ENCODE peak calls at places on chromosomes 4 and X, in eight cellular contexts. One of them, this sample, is unnamed.

GRCh38 chrX:65601530-65602281 is 65.7 kb upstream of the MSN start:
- DNase-seq in tibial nerve: peak
- DNase-seq in A549: peak
- DNase-seq in adrenal gland: peak
- DNase-seq in Peyer's patch: no peak
- DNase-seq in lower leg skin: peak
- DNase-seq in NB4: peak
- DNase-seq in HCT116: no peak
- DNase-seq in this sample: peak

GRCh38 chrX:113699939-113700338 is 859.3 kb upstream of the AMOT start:
- DNase-seq in tibial nerve: no peak
- DNase-seq in A549: no peak
- DNase-seq in adrenal gland: no peak
- DNase-seq in Peyer's patch: no peak
- DNase-seq in lower leg skin: no peak
- DNase-seq in NB4: no peak
- DNase-seq in HCT116: no peak
- DNase-seq in this sample: no peak

GRCh38 chr4:83618431-83618830 is 82.5 kb downstream of the GPAT3 start:
- DNase-seq in tibial nerve: no peak
- DNase-seq in A549: peak
- DNase-seq in adrenal gland: peak
- DNase-seq in Peyer's patch: peak
- DNase-seq in lower leg skin: no peak
- DNase-seq in NB4: peak
- DNase-seq in HCT116: peak
- DNase-seq in this sample: peak

GRCh38 chrX:13473666-13474516 is 95.5 kb upstream of the EGFL6 start:
- DNase-seq in tibial nerve: no peak
- DNase-seq in A549: no peak
- DNase-seq in adrenal gland: no peak
- DNase-seq in Peyer's patch: no peak
- DNase-seq in lower leg skin: no peak
- DNase-seq in NB4: no peak
- DNase-seq in HCT116: no peak
- DNase-seq in this sample: no peak

GRCh38 chrX:49059209-49060191 is 701 bp downstream of the CCDC120 start:
- DNase-seq in tibial nerve: no peak
- DNase-seq in A549: no peak
- DNase-seq in adrenal gland: no peak
- DNase-seq in Peyer's patch: peak
- DNase-seq in lower leg skin: no peak
- DNase-seq in NB4: no peak
- DNase-seq in HCT116: no peak
- DNase-seq in this sample: no peak

GRCh38 chr4:108168213-108168671 is 490 bp downstream of the LEF1 start:
- DNase-seq in tibial nerve: no peak
- DNase-seq in A549: no peak
- DNase-seq in adrenal gland: no peak
- DNase-seq in Peyer's patch: no peak
- DNase-seq in lower leg skin: no peak
- DNase-seq in NB4: no peak
- DNase-seq in HCT116: no peak
- DNase-seq in this sample: peak

GRCh38 chr4:71389149-71389840 is 50.5 kb downstream of the SLC4A4 start:
- DNase-seq in tibial nerve: no peak
- DNase-seq in A549: peak
- DNase-seq in adrenal gland: no peak
- DNase-seq in Peyer's patch: no peak
- DNase-seq in lower leg skin: no peak
- DNase-seq in NB4: no peak
- DNase-seq in HCT116: no peak
- DNase-seq in this sample: no peak

GRCh38 chr4:114734581-114734980 is 136.0 kb downstream of the UGT8 start:
- DNase-seq in tibial nerve: no peak
- DNase-seq in A549: no peak
- DNase-seq in adrenal gland: no peak
- DNase-seq in Peyer's patch: no peak
- DNase-seq in lower leg skin: no peak
- DNase-seq in NB4: no peak
- DNase-seq in HCT116: no peak
- DNase-seq in this sample: no peak

GRCh38 chr4:95283320-95283719 is 265.5 kb downstream of the UNC5C start:
- DNase-seq in tibial nerve: no peak
- DNase-seq in A549: no peak
- DNase-seq in adrenal gland: no peak
- DNase-seq in Peyer's patch: no peak
- DNase-seq in lower leg skin: no peak
- DNase-seq in NB4: no peak
- DNase-seq in HCT116: no peak
- DNase-seq in this sample: no peak

DNA sequence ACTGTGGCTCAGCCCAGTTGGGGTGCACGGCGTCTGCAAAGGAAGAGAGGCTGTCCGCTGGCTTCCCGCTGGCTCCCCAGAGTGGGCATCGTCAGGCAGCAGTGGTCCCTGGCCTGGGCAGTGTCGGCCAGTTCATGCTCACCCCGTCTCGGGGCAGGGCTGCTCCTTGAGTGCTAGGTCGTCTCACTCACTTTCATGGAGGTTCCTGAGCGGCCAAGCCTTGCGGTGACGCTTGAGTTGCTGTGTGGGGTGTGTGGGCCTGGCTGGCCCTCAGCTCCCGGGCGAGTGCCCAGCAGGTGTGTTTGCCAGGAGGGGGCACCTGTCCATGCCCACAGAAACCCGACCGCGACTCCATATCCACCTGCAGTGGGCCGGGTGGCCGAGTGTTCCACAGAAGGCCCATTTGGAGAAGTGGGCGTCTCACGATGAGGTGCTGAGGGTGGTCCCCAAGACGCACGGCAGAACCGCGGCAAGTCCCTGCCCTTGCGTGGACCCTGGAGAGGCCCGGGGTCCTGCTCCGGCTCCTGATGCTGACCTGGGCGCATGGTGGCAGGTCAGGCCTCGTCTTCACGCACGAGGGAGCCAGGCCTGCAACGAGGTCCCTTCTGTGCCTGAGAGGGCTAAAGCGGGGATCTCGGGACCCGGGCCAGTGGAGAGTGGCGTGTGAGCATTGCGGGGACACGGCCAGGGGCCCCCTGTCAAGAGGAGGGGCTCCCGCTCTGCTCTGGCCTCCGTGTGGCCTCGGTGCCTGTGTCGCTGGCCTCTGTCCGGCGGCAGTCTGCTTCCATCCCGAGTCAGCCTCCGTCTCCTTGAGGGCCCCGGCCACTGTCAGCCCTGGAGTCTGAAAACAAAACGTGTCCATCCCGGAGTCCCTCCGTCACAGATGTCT is 18.5 kb upstream of the UVSSA start:
- DNase-seq in tibial nerve: no peak
- DNase-seq in A549: no peak
- DNase-seq in adrenal gland: no peak
- DNase-seq in Peyer's patch: no peak
- DNase-seq in lower leg skin: no peak
- DNase-seq in NB4: no peak
- DNase-seq in HCT116: no peak
- DNase-seq in this sample: no peak
- TF ChIP-seq POLR2A in tibial nerve: no peak
- TF ChIP-seq POLR2A in A549: no peak
- TF ChIP-seq POLR2A in adrenal gland: no peak
- TF ChIP-seq POLR2A in Peyer's patch: no peak
- TF ChIP-seq POLR2A in lower leg skin: no peak
- TF ChIP-seq POLR2A in NB4: no peak
- TF ChIP-seq POLR2A in HCT116: no peak
- TF ChIP-seq POLR2A in this sample: no peak

GRCh38 chrX:24692305-24692704 is 1.4 kb upstream of the POLA1 start:
- DNase-seq in tibial nerve: no peak
- DNase-seq in A549: no peak
- DNase-seq in adrenal gland: no peak
- DNase-seq in Peyer's patch: no peak
- DNase-seq in lower leg skin: no peak
- DNase-seq in NB4: no peak
- DNase-seq in HCT116: no peak
- DNase-seq in this sample: no peak

GRCh38 chrX:24696241-24696640 is 2.5 kb downstream of the POLA1 start:
- DNase-seq in tibial nerve: no peak
- DNase-seq in A549: no peak
- DNase-seq in adrenal gland: no peak
- DNase-seq in Peyer's patch: no peak
- DNase-seq in lower leg skin: no peak
- DNase-seq in NB4: no peak
- DNase-seq in HCT116: no peak
- DNase-seq in this sample: no peak

GRCh38 chrX:24694825-24695224 is 1.1 kb downstream of the POLA1 start:
- DNase-seq in tibial nerve: no peak
- DNase-seq in A549: no peak
- DNase-seq in adrenal gland: no peak
- DNase-seq in Peyer's patch: no peak
- DNase-seq in lower leg skin: no peak
- DNase-seq in NB4: peak
- DNase-seq in HCT116: no peak
- DNase-seq in this sample: peak

GRCh38 chrX:24693453-24694202 is at the start of gene POLA1:
- DNase-seq in tibial nerve: peak
- DNase-seq in A549: peak
- DNase-seq in adrenal gland: peak
- DNase-seq in Peyer's patch: peak
- DNase-seq in lower leg skin: peak
- DNase-seq in NB4: peak
- DNase-seq in HCT116: peak
- DNase-seq in this sample: peak
- TF ChIP-seq POLR2A in tibial nerve: no peak
- TF ChIP-seq POLR2A in A549: peak
- TF ChIP-seq POLR2A in adrenal gland: no peak
- TF ChIP-seq POLR2A in Peyer's patch: no peak
- TF ChIP-seq POLR2A in lower leg skin: no peak
- TF ChIP-seq POLR2A in NB4: peak
- TF ChIP-seq POLR2A in HCT116: no peak
- TF ChIP-seq POLR2A in this sample: peak

GRCh38 chrX:47229427-47229826 is 3.4 kb upstream of the USP11 start:
- DNase-seq in tibial nerve: no peak
- DNase-seq in A549: no peak
- DNase-seq in adrenal gland: no peak
- DNase-seq in Peyer's patch: no peak
- DNase-seq in lower leg skin: peak
- DNase-seq in NB4: no peak
- DNase-seq in HCT116: no peak
- DNase-seq in this sample: no peak

GRCh38 chrX:47230136-47230868 is 2.5 kb upstream of the USP11 start:
- DNase-seq in tibial nerve: no peak
- DNase-seq in A549: no peak
- DNase-seq in adrenal gland: no peak
- DNase-seq in Peyer's patch: no peak
- DNase-seq in lower leg skin: peak
- DNase-seq in NB4: no peak
- DNase-seq in HCT116: no peak
- DNase-seq in this sample: no peak

GRCh38 chrX:47227334-47227583 is 5.5 kb upstream of the USP11 start:
- DNase-seq in tibial nerve: no peak
- DNase-seq in A549: no peak
- DNase-seq in adrenal gland: no peak
- DNase-seq in Peyer's patch: no peak
- DNase-seq in lower leg skin: no peak
- DNase-seq in NB4: no peak
- DNase-seq in HCT116: no peak
- DNase-seq in this sample: no peak

GRCh38 chrX:47226531-47227333 is 6.1 kb upstream of the USP11 start:
- DNase-seq in tibial nerve: no peak
- DNase-seq in A549: no peak
- DNase-seq in adrenal gland: no peak
- DNase-seq in Peyer's patch: no peak
- DNase-seq in lower leg skin: peak
- DNase-seq in NB4: no peak
- DNase-seq in HCT116: no peak
- DNase-seq in this sample: no peak

DNA sequence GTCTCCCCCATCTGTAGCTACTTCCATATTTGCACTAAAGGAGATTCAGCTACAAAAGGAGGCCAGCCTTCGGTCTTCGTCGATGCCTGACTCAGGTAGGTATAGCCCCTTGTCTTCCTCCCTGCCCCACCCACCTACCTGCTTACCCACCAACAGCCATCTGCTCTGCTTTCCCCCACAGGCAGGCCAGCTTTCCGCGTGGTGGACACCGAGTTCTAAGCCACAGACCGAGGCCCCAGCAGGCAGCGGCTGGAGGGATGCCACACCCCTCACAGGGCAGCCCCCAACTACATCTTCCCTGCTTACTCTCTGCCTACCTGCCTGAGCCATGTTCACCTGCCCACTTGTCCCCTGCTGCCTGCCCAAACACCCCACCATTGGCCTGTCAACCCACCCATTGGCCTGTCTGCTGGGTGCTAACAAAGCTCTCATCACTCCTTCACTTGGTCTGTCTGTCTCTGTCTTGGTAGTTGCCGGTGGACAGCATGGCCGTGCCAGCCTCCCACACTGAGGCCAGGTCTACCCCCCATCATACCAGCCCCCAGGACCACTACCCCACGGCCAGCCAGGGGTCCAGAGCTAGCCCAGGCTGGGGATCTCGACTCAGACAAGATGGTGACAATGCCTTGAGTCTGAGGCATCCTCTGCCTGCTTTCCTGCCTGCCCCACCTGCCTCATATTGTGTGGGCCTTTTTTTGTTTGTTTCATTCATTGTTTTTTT is 4.1 kb upstream of the USP11 start:
- DNase-seq in tibial nerve: no peak
- DNase-seq in A549: no peak
- DNase-seq in adrenal gland: no peak
- DNase-seq in Peyer's patch: no peak
- DNase-seq in lower leg skin: peak
- DNase-seq in NB4: no peak
- DNase-seq in HCT116: no peak
- DNase-seq in this sample: no peak
- TF ChIP-seq POLR2A in tibial nerve: no peak
- TF ChIP-seq POLR2A in A549: no peak
- TF ChIP-seq POLR2A in adrenal gland: no peak
- TF ChIP-seq POLR2A in Peyer's patch: no peak
- TF ChIP-seq POLR2A in lower leg skin: no peak
- TF ChIP-seq POLR2A in NB4: no peak
- TF ChIP-seq POLR2A in HCT116: no peak
- TF ChIP-seq POLR2A in this sample: no peak

DNA sequence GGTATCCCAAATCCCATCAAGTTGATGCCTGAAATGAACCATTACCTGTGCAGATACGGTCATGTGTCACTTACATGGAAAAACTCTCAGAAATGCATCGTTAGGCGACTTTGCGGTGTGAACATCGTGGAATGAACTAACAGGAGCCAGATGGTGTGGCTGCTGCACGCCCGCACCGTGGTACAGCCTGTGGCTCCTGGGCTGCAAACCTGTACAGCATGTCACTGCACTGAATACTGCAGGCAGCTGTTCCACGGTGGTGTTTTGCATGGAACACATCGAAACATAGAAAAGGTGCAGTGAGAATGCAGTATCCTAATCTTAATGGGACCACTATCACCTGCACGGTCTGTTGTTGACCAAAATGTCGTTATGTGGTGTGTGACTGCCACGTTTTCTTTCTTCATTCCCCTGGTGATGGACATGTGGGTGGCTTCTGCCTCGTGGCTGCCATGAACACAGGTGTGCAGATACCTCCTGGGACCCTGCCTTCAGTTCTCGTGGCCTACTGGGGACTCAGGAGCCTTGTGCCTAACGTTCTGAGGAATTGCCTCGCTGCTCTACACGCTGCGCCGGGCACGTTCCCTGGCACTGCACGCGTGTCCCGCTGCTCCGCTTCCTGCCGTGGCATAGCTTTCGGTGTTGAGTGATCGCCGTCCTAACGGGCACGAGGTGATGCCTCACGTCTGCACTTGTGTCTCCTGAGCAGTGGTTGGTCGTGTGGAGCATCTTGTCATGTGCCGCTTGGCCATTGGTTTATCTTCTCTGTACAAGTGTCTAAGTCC is 18.5 kb downstream of the MAEA start:
- DNase-seq in tibial nerve: no peak
- DNase-seq in A549: no peak
- DNase-seq in adrenal gland: no peak
- DNase-seq in Peyer's patch: no peak
- DNase-seq in lower leg skin: no peak
- DNase-seq in NB4: no peak
- DNase-seq in HCT116: no peak
- DNase-seq in this sample: no peak
- TF ChIP-seq POLR2A in tibial nerve: no peak
- TF ChIP-seq POLR2A in A549: no peak
- TF ChIP-seq POLR2A in adrenal gland: no peak
- TF ChIP-seq POLR2A in Peyer's patch: no peak
- TF ChIP-seq POLR2A in lower leg skin: no peak
- TF ChIP-seq POLR2A in NB4: no peak
- TF ChIP-seq POLR2A in HCT116: no peak
- TF ChIP-seq POLR2A in this sample: no peak